ENCODE peak calls at places on chromosomes 7 and 10, in five cellular contexts. L, G, T, S and J are unnamed samples.

GRCh38 chr7:150317748-150318444 is 5.3 kb upstream of the LRRC61 start:
- DNase-seq in T (no peak), L (no peak), G (no peak), S (no peak), J (no peak)

GRCh38 chr10:103916901-103917300 is 1.1 kb downstream of the STN1 start:
- DNase-seq in S (peak; percentile 39), L (no peak), G (no peak), T (no peak), J (peak; percentile 48)

GRCh38 chr7:134823400-134823799 is 44.0 kb downstream of the CALD1 start:
- DNase-seq in T (no peak), S (no peak), G (no peak), L (peak; percentile 72), J (no peak)

GRCh38 chr7:22779697-22780096 is 43.0 kb downstream of the TOMM7 start:
- DNase-seq in G (no peak), S (no peak), T (no peak), L (no peak), J (no peak)

GRCh38 chr10:116270691-116271592 is 2.1 kb downstream of the GFRA1 start:
- DNase-seq in L (no peak), S (no peak), G (peak; percentile 75), T (no peak), J (no peak)

GRCh38 chr7:52355059-52355458 is 680.4 kb upstream of the POM121L12 start:
- DNase-seq in G (no peak), S (no peak), L (no peak), T (no peak), J (peak; percentile 0)

GRCh38 chr7:125670926-125671572 is 741.4 kb upstream of the POT1 start:
- DNase-seq in G (no peak), S (peak; percentile 3), T (no peak), L (no peak), J (peak; percentile 26)

GRCh38 chr7:33748793-33749192 is 156.5 kb upstream of the BMPER start:
- DNase-seq in L (no peak), T (no peak), G (no peak), S (no peak), J (no peak)

GRCh38 chr7:27586825-27587224 is 75.9 kb downstream of the HIBADH start:
- DNase-seq in L (no peak), S (no peak), T (peak; percentile 62), G (peak; percentile 62), J (no peak)

GRCh38 chr7:12162420-12163113 is 48.5 kb upstream of the TMEM106B start:
- DNase-seq in S (peak; percentile 30), L (peak; percentile 11), G (no peak), T (no peak), J (peak; percentile 74)

GRCh38 chr7:104296266-104296665 is 32.1 kb upstream of the LHFPL3 start:
- DNase-seq in L (no peak), S (no peak), G (no peak), T (no peak), J (no peak)

GRCh38 chr7:75920431-75921161 is 5.6 kb downstream of the POR start:
- DNase-seq in T (peak; percentile 83), S (no peak), G (peak; percentile 4), L (no peak), J (no peak)

GRCh38 chr7:22447759-22448158 is 52.2 kb downstream of the STEAP1B start:
- DNase-seq in L (no peak), S (no peak), T (no peak), G (no peak), J (no peak)

GRCh38 chr10:483266-483665 is 206.2 kb downstream of the DIP2C start:
- DNase-seq in L (no peak), T (peak; percentile 40), G (no peak), S (no peak), J (no peak)

GRCh38 chr7:82810558-82811259 is 352.0 kb downstream of the PCLO start:
- DNase-seq in T (peak; percentile 63), L (peak; percentile 62), G (no peak), S (peak; percentile 30), J (peak; percentile 62)
- TF ChIP-seq CTCF in T (peak; percentile 23), L (peak; percentile 80), G (peak; percentile 30), S (peak; percentile 71), J (peak; percentile 61)

GRCh38 chr10:99539120-99539519 is 6.4 kb downstream of the NKX2-3 start:
- DNase-seq in L (no peak), S (no peak), G (no peak), T (no peak), J (no peak)

GRCh38 chr10:99540339-99540672 is 7.6 kb downstream of the NKX2-3 start:
- DNase-seq in S (no peak), G (no peak), L (no peak), T (no peak), J (no peak)

GRCh38 chr10:99538287-99538917 is 5.7 kb downstream of the NKX2-3 start:
- DNase-seq in G (no peak), S (no peak), T (no peak), L (no peak), J (no peak)

GRCh38 chr10:99539820-99540219 is 7.1 kb downstream of the NKX2-3 start:
- DNase-seq in T (no peak), S (no peak), L (no peak), G (no peak), J (no peak)

DNA sequence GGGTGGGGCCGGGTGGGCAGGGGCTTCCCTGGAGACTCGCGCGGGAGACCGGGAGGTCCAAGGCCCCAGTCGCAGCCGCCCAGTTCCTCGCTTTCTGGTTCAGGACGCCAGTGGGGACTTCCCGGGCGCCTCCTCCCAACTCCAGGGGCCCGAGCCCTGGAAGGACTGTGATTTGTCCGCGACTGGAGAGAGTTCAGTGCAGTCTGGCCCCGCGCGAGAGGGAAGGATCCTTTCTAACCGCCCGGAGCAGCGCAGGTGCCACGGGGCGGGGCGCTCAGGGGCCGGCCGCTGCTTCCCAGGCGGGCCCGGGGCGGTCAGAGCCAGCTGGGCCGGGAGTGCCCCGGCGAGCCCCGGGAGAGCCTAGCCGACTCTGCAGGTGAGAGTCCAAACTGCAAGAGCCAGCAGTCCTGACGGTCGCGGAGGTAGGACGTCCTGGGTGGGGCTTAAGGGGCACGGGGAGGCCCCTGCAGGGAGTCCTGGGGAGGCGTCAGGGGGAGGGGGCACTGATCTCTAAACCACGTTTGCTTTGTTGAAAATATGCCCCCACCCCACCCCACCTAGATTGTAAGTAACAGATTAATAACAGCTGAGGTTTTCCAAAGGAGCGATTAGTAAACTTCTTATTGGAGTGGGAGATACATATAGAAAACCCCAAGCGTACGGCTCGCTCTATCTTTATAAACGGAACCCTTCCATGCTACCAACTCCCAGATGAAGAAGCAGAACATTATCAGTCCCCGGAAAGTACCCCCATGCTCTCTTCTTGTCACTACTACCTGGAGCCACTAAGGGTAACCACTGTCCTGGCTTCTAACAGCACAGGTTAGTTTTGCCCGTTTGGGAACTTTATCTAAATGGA is 8.2 kb downstream of the NKX2-3 start:
- DNase-seq in T (no peak), S (peak; percentile 33), L (no peak), G (no peak), J (no peak)
- H3K27me3 ChIP-seq in T (peaks cover 21% of the 10 kb centered on the region), S (peaks cover 58% of the 10 kb centered on the region), L (peaks cover 74% of the 10 kb centered on the region), G (peaks cover 87% of the 10 kb centered on the region), J (peaks cover 51% of the 10 kb centered on the region)

DNA sequence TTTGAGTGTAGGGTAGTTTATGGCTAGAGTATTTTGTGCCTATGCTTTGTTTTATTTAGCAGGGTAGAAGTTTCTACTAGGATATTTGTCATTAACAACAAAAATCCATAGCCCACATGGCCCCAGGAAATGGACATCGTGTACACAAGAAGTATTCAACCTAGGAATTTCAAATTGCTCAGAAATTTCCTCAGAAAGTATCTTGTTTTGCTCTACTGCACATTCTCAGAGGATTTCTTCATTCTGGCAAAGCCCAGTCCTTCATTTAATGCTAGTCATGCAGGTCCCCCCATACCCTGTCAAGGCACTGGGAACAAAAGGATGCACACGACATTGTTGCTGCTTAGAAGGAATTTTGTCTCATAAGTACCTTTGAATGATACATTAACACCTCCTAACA is 34.4 kb downstream of the ABCB1 start:
- DNase-seq in G (no peak), L (no peak), T (no peak), S (no peak), J (no peak)
- TF ChIP-seq CTCF in G (no peak), L (no peak), T (no peak), S (no peak), J (no peak)

GRCh38 chr7:2691223-2691818 is 3.3 kb downstream of the AMZ1 start:
- DNase-seq in S (no peak), L (no peak), G (no peak), T (no peak), J (no peak)
- H3K27me3 ChIP-seq in S (peaks cover 8% of the 10 kb centered on the region), L (peaks cover 13% of the 10 kb centered on the region), G (peaks cover 23% of the 10 kb centered on the region), T (peaks cover 22% of the 10 kb centered on the region), J (peaks cover 21% of the 10 kb centered on the region)

GRCh38 chr7:32264667-32265284 is 194.6 kb upstream of the PDE1C start:
- DNase-seq in T (no peak), S (no peak), L (no peak), G (no peak), J (no peak)
- TF ChIP-seq CTCF in T (no peak), S (no peak), L (no peak), G (no peak), J (no peak)

DNA sequence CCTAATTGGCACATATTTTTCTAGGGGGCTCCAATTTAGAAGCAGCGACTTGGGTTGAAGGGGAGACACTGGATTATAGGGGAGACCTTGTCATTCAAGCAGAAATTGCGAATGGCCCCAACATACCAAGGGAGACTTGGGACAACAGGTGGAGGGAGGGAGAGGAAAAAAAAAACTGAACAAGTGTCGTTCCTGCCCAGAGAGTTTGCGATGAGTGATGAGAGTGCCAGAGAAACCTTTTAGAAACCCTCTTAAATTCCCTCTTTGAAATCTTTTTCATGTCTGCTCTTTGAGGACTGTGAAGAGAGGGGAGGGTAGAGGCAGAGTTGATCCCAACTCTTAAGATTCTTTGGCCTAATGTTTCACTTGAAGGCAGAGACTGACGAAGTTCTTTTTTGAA is 24.3 kb downstream of the RBM20 start:
- DNase-seq in S (no peak), T (no peak), G (no peak), L (no peak), J (no peak)
- H3K27me3 ChIP-seq in S (no peaks in the 10 kb centered on the region), T (no peaks in the 10 kb centered on the region), G (peaks cover 46% of the 10 kb centered on the region), L (peaks cover 3% of the 10 kb centered on the region), J (no peaks in the 10 kb centered on the region)